ENCODE peak calls at places on chromosomes 7 and 10, in eight cellular contexts. X is NCI-H748 treated with DMSO at 0.1 percent for 48 hours; B is IMR-90; H is astrocyte of the spinal cord; Z is activated T-cell treated with anti-CD3 and anti-CD28 coated beads, Interleukin-2, amount 50 U/mL, for 72 hours; M is choroid plexus epithelial cell; T is sigmoid colon; E is posterior cingulate gyrus. Q is an unnamed sample.
A peak's percentile ranks its signal among the peaks of the same experiment; 100 is the strongest.

GRCh38 chr7:71131256-71131752 is 640 bp upstream of the GALNT17 start:
- DNase-seq in X (peak; percentile 28), B (no peak), H (peak; percentile 0), Z (peak; percentile 1), M (peak; percentile 5), T (peak; percentile 77), E (peak; percentile 46), Q (no peak)

GRCh38 chr10:9294132-9294663 is 1239.7 kb downstream of the GATA3 start:
- DNase-seq in X (no peak), B (no peak), H (no peak), Z (peak; percentile 9), M (no peak), T (no peak), E (no peak), Q (no peak)

GRCh38 chr7:95511716-95512260 is 26.0 kb downstream of the ASB4 start:
- DNase-seq in X (peak; percentile 65), B (peak; percentile 63), H (peak; percentile 69), Z (peak; percentile 58), M (peak; percentile 86), T (peak; percentile 84), E (peak; percentile 83), Q (peak; percentile 42)

GRCh38 chr7:158023157-158023556 is 564.5 kb downstream of the PTPRN2 start:
- DNase-seq in X (no peak), B (no peak), H (no peak), Z (no peak), M (no peak), T (no peak), E (no peak), Q (no peak)

GRCh38 chr10:42754155-42755027 is 28.2 kb upstream of the BMS1 start:
- DNase-seq in X (no peak), B (no peak), H (peak; percentile 6), Z (peak; percentile 53), M (peak; percentile 18), T (no peak), E (no peak), Q (no peak)

GRCh38 chr7:150362989-150363769 is 5.4 kb upstream of the REPIN1 start:
- DNase-seq in X (no peak), B (no peak), H (no peak), Z (no peak), M (no peak), T (peak; percentile 25), E (no peak), Q (no peak)

GRCh38 chr7:16934947-16935742 is 53.4 kb upstream of the AGR3 start:
- DNase-seq in X (no peak), B (peak; percentile 48), H (no peak), Z (peak; percentile 59), M (no peak), T (no peak), E (no peak), Q (no peak)

GRCh38 chr7:116653204-116653603 is 18.8 kb upstream of the MET start:
- DNase-seq in X (no peak), B (peak; percentile 83), H (peak; percentile 85), Z (peak; percentile 17), M (peak; percentile 86), T (no peak), E (no peak), Q (peak; percentile 36)

GRCh38 chr7:46759711-46760480 is 822.0 kb downstream of the TNS3 start:
- DNase-seq in X (no peak), B (peak; percentile 38), H (peak; percentile 70), Z (no peak), M (peak; percentile 59), T (no peak), E (no peak), Q (no peak)

GRCh38 chr10:36492590-36493510 is 632.5 kb upstream of the ANKRD30A start:
- DNase-seq in X (no peak), B (peak; percentile 84), H (peak; percentile 85), Z (no peak), M (peak; percentile 51), T (no peak), E (no peak), Q (no peak)

GRCh38 chr7:154785898-154786297 is 217.0 kb downstream of the PAXIP1 start:
- DNase-seq in X (no peak), B (no peak), H (no peak), Z (no peak), M (no peak), T (no peak), E (no peak), Q (no peak)

GRCh38 chr10:34575882-34576281 is 239.2 kb downstream of the PARD3 start:
- DNase-seq in X (no peak), B (peak; percentile 82), H (peak; percentile 52), Z (no peak), M (no peak), T (no peak), E (no peak), Q (no peak)

GRCh38 chr7:50953820-50954219 is 171.1 kb upstream of the GRB10 start:
- DNase-seq in X (no peak), B (peak; percentile 15), H (peak; percentile 67), Z (no peak), M (peak; percentile 53), T (no peak), E (no peak), Q (no peak)

GRCh38 chr7:155917836-155918385 is 105.6 kb upstream of the SHH start:
- DNase-seq in X (no peak), B (no peak), H (peak; percentile 17), Z (no peak), M (peak; percentile 25), T (no peak), E (no peak), Q (no peak)

GRCh38 chr7:37349979-37350590 is 98.6 kb downstream of the ELMO1 start:
- DNase-seq in X (no peak), B (no peak), H (no peak), Z (no peak), M (no peak), T (no peak), E (no peak), Q (no peak)

GRCh38 chr7:35754741-35755140 is 46.1 kb upstream of the SEPTIN7 start:
- DNase-seq in X (no peak), B (peak; percentile 17), H (no peak), Z (no peak), M (peak; percentile 50), T (no peak), E (no peak), Q (no peak)

GRCh38 chr10:71244638-71245419 is 32.5 kb downstream of the UNC5B start:
- DNase-seq in X (no peak), B (peak; percentile 93), H (peak; percentile 75), Z (no peak), M (peak; percentile 88), T (peak; percentile 84), E (no peak), Q (peak; percentile 37)

GRCh38 chr10:23945845-23946244 is 263.1 kb upstream of the KIAA1217 start:
- DNase-seq in X (no peak), B (no peak), H (no peak), Z (no peak), M (no peak), T (no peak), E (no peak), Q (no peak)

GRCh38 chr7:139828880-139829653 is at the start of gene TBXAS1:
- DNase-seq in X (no peak), B (peak; percentile 47), H (no peak), Z (no peak), M (no peak), T (no peak), E (no peak), Q (no peak)

GRCh38 chr10:31590023-31590800 is 271.2 kb downstream of the ZEB1 start:
- DNase-seq in X (no peak), B (peak; percentile 19), H (no peak), Z (no peak), M (no peak), T (no peak), E (no peak), Q (no peak)

GRCh38 chr10:52785418-52785817 is 12.8 kb upstream of the MBL2 start:
- DNase-seq in X (no peak), B (no peak), H (no peak), Z (no peak), M (no peak), T (no peak), E (no peak), Q (no peak)

GRCh38 chr10:26448706-26449435 is 10.7 kb downstream of the APBB1IP start:
- DNase-seq in X (no peak), B (no peak), H (no peak), Z (peak; percentile 61), M (no peak), T (no peak), E (no peak), Q (no peak)

GRCh38 chr7:39950473-39951155 is 558 bp downstream of the CDK13 start:
- DNase-seq in X (peak; percentile 18), B (peak; percentile 40), H (peak; percentile 50), Z (peak; percentile 60), M (peak; percentile 48), T (peak; percentile 67), E (peak; percentile 58), Q (peak; percentile 16)

GRCh38 chr7:33905389-33906032 is at the start of gene BMPER:
- DNase-seq in X (peak; percentile 53), B (peak; percentile 19), H (no peak), Z (peak; percentile 28), M (no peak), T (peak; percentile 73), E (peak; percentile 23), Q (no peak)

GRCh38 chr10:91613411-91614253 is 19.2 kb downstream of the PPP1R3C start:
- DNase-seq in X (peak; percentile 16), B (peak; percentile 98), H (peak; percentile 95), Z (no peak), M (peak; percentile 84), T (no peak), E (no peak), Q (peak; percentile 83)

GRCh38 chr10:95788830-95789229 is 32.9 kb downstream of the ENTPD1 start:
- DNase-seq in X (no peak), B (peak; percentile 85), H (peak; percentile 88), Z (no peak), M (peak; percentile 91), T (no peak), E (no peak), Q (no peak)

GRCh38 chr10:30697806-30698205 is 68.3 kb upstream of the LYZL2 start:
- DNase-seq in X (no peak), B (no peak), H (no peak), Z (peak; percentile 51), M (no peak), T (no peak), E (no peak), Q (no peak)

GRCh38 chr7:131538071-131538790 is 18.2 kb downstream of the PODXL start:
- DNase-seq in X (no peak), B (peak; percentile 23), H (peak; percentile 51), Z (no peak), M (peak; percentile 54), T (peak; percentile 50), E (no peak), Q (no peak)

GRCh38 chr10:68271104-68271882 is 39.4 kb upstream of the ATOH7 start:
- DNase-seq in X (no peak), B (peak; percentile 28), H (peak; percentile 36), Z (no peak), M (peak; percentile 37), T (no peak), E (no peak), Q (no peak)

GRCh38 chr7:69610675-69611037 is 12.4 kb downstream of the AUTS2 start:
- DNase-seq in X (no peak), B (no peak), H (no peak), Z (no peak), M (no peak), T (no peak), E (no peak), Q (no peak)

GRCh38 chr10:110843796-110844616 is 27.7 kb upstream of the PDCD4 start:
- DNase-seq in X (no peak), B (no peak), H (no peak), Z (no peak), M (no peak), T (peak; percentile 38), E (no peak), Q (no peak)

GRCh38 chr7:158325530-158326381 is 261.9 kb downstream of the PTPRN2 start:
- DNase-seq in X (peak; percentile 94), B (no peak), H (no peak), Z (no peak), M (peak; percentile 26), T (no peak), E (peak; percentile 47), Q (no peak)